ENCODE peak calls at places on chromosomes 4 and X, in eight cellular contexts. D, A, Y, S, L, B, F and N are unnamed samples. For H3K4me1, the result is how much of the 10 kb centered on the place peaks cover.

GRCh38 chrX:39936886-39937770 is 160.6 kb downstream of the BCOR start:
- DNase-seq in D (no peak), A (no peak), Y (no peak), S (no peak), L (no peak), B (no peak), F (no peak), N (no peak)

GRCh38 chr4:20386906-20387305 is 135.2 kb downstream of the SLIT2 start:
- DNase-seq in D (no peak), A (no peak), Y (no peak), S (no peak), L (no peak), B (no peak), F (no peak), N (no peak)

GRCh38 chrX:106484233-106484632 is 127.5 kb upstream of the RADX start:
- DNase-seq in D (no peak), A (no peak), Y (no peak), S (no peak), L (no peak), B (no peak), F (no peak), N (no peak)

GRCh38 chr4:114519368-114519767 is 79.2 kb upstream of the UGT8 start:
- DNase-seq in D (no peak), A (no peak), Y (no peak), S (no peak), L (no peak), B (no peak), F (no peak), N (no peak)

GRCh38 chr4:186570193-186570996 is 15.0 kb upstream of the MTNR1A start:
- DNase-seq in D (peak), A (no peak), Y (peak), S (no peak), L (no peak), B (peak), F (no peak), N (no peak)

GRCh38 chr4:99404595-99405287 is 30.4 kb downstream of the ADH7 start:
- DNase-seq in D (no peak), A (no peak), Y (peak), S (peak), L (no peak), B (peak), F (no peak), N (peak)

GRCh38 chrX:70960728-70961127 is 29.8 kb upstream of the SLC7A3 start:
- DNase-seq in D (no peak), A (no peak), Y (no peak), S (no peak), L (no peak), B (no peak), F (no peak), N (no peak)

GRCh38 chr4:57193164-57193810 is 83.1 kb upstream of the IGFBP7 start:
- DNase-seq in D (no peak), A (no peak), Y (no peak), S (no peak), L (peak), B (no peak), F (no peak), N (no peak)

GRCh38 chr4:36411338-36411737 is 129.9 kb downstream of the DTHD1 start:
- DNase-seq in D (no peak), A (no peak), Y (no peak), S (no peak), L (no peak), B (no peak), F (no peak), N (no peak)

GRCh38 chr4:2977116-2978097 is 14.0 kb downstream of the GRK4 start:
- DNase-seq in D (no peak), A (peak), Y (peak), S (no peak), L (no peak), B (peak), F (no peak), N (no peak)

GRCh38 chrX:70253377-70254062 is 6.5 kb downstream of the P2RY4 start:
- DNase-seq in D (no peak), A (no peak), Y (peak), S (no peak), L (no peak), B (no peak), F (no peak), N (no peak)

GRCh38 chrX:1322393-1322792 is 14.2 kb upstream of the IL3RA start:
- DNase-seq in D (no peak), A (no peak), Y (no peak), S (no peak), L (no peak), B (no peak), F (no peak), N (no peak)

GRCh38 chr4:188781655-188782054 is 642.4 kb downstream of the TRIML1 start:
- DNase-seq in D (no peak), A (peak), Y (peak), S (no peak), L (no peak), B (peak), F (no peak), N (no peak)

GRCh38 chrX:39456894-39457600 is 640.7 kb downstream of the BCOR start:
- DNase-seq in D (no peak), A (no peak), Y (no peak), S (no peak), L (no peak), B (no peak), F (no peak), N (no peak)

GRCh38 chr4:15936495-15936894 is 2.0 kb downstream of the FGFBP1 start:
- DNase-seq in D (no peak), A (no peak), Y (no peak), S (no peak), L (no peak), B (no peak), F (no peak), N (no peak)

GRCh38 chr4:36316544-36317082 is 35.2 kb downstream of the DTHD1 start:
- DNase-seq in D (no peak), A (no peak), Y (peak), S (no peak), L (no peak), B (peak), F (no peak), N (no peak)

GRCh38 chr4:152700151-152700550 is 20.4 kb upstream of the TMEM154 start:
- DNase-seq in D (no peak), A (no peak), Y (no peak), S (no peak), L (no peak), B (no peak), F (no peak), N (no peak)

GRCh38 chrX:129000018-129000417 is 523.3 kb downstream of the SMARCA1 start:
- DNase-seq in D (no peak), A (no peak), Y (no peak), S (no peak), L (no peak), B (no peak), F (no peak), N (no peak)

GRCh38 chr4:180665994-180666818 is 1577.0 kb upstream of the TENM3 start:
- DNase-seq in D (no peak), A (peak), Y (peak), S (no peak), L (no peak), B (peak), F (no peak), N (no peak)

GRCh38 chrX:27186671-27187070 is 276.5 kb downstream of the PPP4R3C start:
- DNase-seq in D (no peak), A (no peak), Y (peak), S (peak), L (no peak), B (peak), F (no peak), N (no peak)

GRCh38 chr4:10569491-10569890 is 112.3 kb upstream of the ZNF518B start:
- DNase-seq in D (no peak), A (no peak), Y (no peak), S (no peak), L (no peak), B (no peak), F (no peak), N (no peak)

GRCh38 chrX:8726031-8726652 is 5.8 kb downstream of the ANOS1 start:
- DNase-seq in D (no peak), A (no peak), Y (no peak), S (peak), L (no peak), B (peak), F (no peak), N (no peak)

GRCh38 chr4:143642611-143643010 is 57.9 kb downstream of the FREM3 start:
- DNase-seq in D (no peak), A (no peak), Y (no peak), S (peak), L (no peak), B (no peak), F (no peak), N (no peak)

GRCh38 chr4:172688536-172688935 is 480.1 kb upstream of the GALNT7 start:
- DNase-seq in D (no peak), A (peak), Y (no peak), S (no peak), L (no peak), B (no peak), F (no peak), N (no peak)

GRCh38 chr4:139904406-139904805 is 238.8 kb downstream of the MGST2 start:
- DNase-seq in D (no peak), A (no peak), Y (no peak), S (no peak), L (no peak), B (no peak), F (no peak), N (no peak)

GRCh38 chr4:107125496-107125895 is 89.4 kb upstream of the DKK2 start:
- DNase-seq in D (no peak), A (no peak), Y (no peak), S (no peak), L (no peak), B (no peak), F (no peak), N (no peak)

GRCh38 chrX:106898462-106898861 is 4.7 kb downstream of the RIPPLY1 start:
- DNase-seq in D (peak), A (no peak), Y (peak), S (peak), L (no peak), B (peak), F (no peak), N (no peak)

GRCh38 chr4:25908491-25908901 is 5.5 kb upstream of the SMIM20 start:
- DNase-seq in D (no peak), A (no peak), Y (peak), S (peak), L (no peak), B (peak), F (no peak), N (no peak)

GRCh38 chrX:153723351-153724251 is 586 bp downstream of the BCAP31 start:
- DNase-seq in D (peak), A (peak), Y (peak), S (peak), L (peak), B (peak), F (peak), N (no peak)

GRCh38 chrX:84259868-84260267 is 71.9 kb upstream of the RPS6KA6 start:
- DNase-seq in D (no peak), A (no peak), Y (no peak), S (no peak), L (no peak), B (no peak), F (no peak), N (no peak)

GRCh38 chr4:95362906-95363578 is 185.7 kb downstream of the UNC5C start:
- DNase-seq in D (no peak), A (peak), Y (peak), S (peak), L (peak), B (peak), F (peak), N (no peak)

GRCh38 chr4:185987976-185988627 is 80.9 kb upstream of the TLR3 start:
- DNase-seq in D (no peak), A (no peak), Y (no peak), S (no peak), L (no peak), B (no peak), F (no peak), N (no peak)

GRCh38 chr4:120052840-120053239 is 13.8 kb downstream of the MAD2L1 start:
- DNase-seq in D (no peak), A (no peak), Y (peak), S (peak), L (peak), B (peak), F (no peak), N (peak)

GRCh38 chrX:20514358-20514757 is 247.6 kb upstream of the RPS6KA3 start:
- DNase-seq in D (no peak), A (no peak), Y (peak), S (peak), L (no peak), B (peak), F (no peak), N (no peak)

GRCh38 chrX:44903842-44904530 is 31.0 kb downstream of the KDM6A start:
- DNase-seq in D (no peak), A (no peak), Y (no peak), S (no peak), L (no peak), B (no peak), F (no peak), N (no peak)

GRCh38 chrX:131216828-131217227 is 72.3 kb downstream of the IGSF1 start:
- DNase-seq in D (no peak), A (no peak), Y (no peak), S (no peak), L (no peak), B (no peak), F (no peak), N (no peak)
- H3K4me1 ChIP-seq in D (under half), A (under half), Y (under half), S (under half), L (under half), B (under half), F (under half), N (under half)

DNA sequence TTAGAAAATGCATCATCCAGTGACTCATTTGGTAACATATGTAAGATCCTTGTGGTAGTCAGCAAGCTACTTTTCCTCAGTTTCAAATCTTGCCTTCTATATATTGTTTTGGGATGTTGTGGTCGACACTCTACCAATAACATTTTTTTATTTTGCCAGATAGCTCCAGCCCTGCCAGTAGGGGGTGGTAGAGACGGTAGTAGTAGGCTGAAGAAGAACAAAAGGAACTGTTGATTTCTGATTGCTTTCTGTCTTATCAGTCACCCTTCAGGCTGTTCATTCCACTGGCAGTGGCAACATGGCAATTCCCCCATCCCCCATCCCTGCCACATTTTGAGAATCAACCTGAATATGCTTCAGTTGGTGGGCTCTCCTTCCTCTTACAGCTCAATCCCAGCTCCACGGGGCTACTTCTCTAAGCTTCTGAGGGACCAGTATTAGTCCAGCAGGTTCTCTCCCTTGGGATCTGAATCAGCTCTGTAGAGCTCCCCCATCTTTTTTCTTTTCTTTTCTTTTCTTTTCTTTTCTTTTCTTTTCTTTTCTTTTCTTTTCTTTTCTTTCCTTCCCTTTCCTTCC is 171.5 kb upstream of the VEGFC start:
- DNase-seq in D (no peak), A (peak), Y (no peak), S (no peak), L (no peak), B (no peak), F (no peak), N (no peak)
- TF ChIP-seq CTCF in D (no peak), A (peak), Y (peak), S (peak), L (no peak), B (peak), F (no peak), N (no peak)

DNA sequence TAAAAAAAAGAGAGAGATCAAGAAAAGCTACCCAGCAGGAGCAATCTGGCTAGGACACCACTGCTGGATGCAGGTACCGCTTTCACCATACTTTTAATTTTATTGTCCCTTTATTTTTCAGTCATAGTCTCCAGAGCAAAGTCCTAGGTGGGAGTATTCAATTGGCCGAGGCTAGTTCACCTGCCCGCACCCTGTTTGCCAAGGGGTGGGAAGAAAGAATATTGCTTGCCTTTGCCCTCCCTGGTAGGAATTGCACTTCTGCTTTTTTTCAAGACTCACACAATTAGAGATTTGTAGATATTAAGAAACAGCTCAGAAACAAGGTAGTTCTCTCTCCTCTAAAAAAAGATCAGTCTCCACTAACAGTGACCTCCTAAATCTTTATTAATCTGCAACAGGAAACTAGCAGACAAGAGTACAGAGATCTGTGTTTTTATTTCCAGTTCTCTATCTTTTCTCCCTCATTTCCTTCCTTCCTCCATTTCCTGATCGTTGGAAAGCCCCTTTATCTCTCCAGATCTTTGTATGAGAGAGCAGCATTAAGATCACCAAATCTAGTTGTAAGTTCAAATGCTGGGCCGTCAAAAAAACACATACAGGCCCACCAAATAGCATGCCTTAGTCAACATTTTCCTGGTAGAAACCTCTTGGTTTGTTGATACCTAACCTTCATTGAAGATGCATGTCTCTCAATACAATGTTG is 9.4 kb upstream of the RPGR start:
- DNase-seq in D (no peak), A (no peak), Y (no peak), S (peak), L (no peak), B (no peak), F (no peak), N (no peak)
- H3K4me3 ChIP-seq in D (no peak), A (no peak), Y (no peak), S (no peak), L (no peak), B (no peak), F (no peak), N (no peak)

DNA sequence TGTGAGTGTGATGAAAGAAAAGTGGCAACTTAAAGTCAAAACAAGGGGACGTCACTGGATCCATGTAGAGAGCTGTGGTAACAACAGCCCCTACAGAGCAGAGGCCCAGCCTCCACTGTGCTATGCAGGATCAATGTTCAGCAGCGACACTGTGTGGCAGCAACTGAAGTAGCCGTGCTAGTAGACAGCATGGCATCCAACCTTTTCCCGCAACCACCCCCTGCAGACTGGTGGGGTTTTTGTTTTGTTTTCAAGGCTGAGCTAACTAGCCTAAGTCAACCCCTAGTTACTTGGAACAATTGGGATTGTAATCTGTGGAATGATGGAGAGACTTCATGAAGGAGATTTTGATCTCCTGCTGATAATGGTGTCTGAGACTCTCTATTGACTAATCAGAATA is 44.4 kb upstream of the PPARGC1A start:
- DNase-seq in D (no peak), A (no peak), Y (no peak), S (no peak), L (no peak), B (no peak), F (no peak), N (no peak)
- H3K4me1 ChIP-seq in D (under half), A (under half), Y (under half), S (under half), L (under half), B (under half), F (under half), N (under half)

GRCh38 chrX:73262991-73263390 is 48.3 kb upstream of the NAP1L2 start:
- DNase-seq in D (no peak), A (no peak), Y (no peak), S (peak), L (no peak), B (no peak), F (no peak), N (no peak)
- TF ChIP-seq CTCF in D (no peak), A (peak), Y (peak), S (no peak), L (no peak), B (no peak), F (no peak), N (no peak)

GRCh38 chr4:4852591-4853362 is 6.7 kb upstream of the MSX1 start:
- DNase-seq in D (no peak), A (peak), Y (peak), S (peak), L (peak), B (peak), F (peak), N (peak)

GRCh38 chr4:4854649-4855292 is 4.7 kb upstream of the MSX1 start:
- DNase-seq in D (no peak), A (peak), Y (no peak), S (no peak), L (no peak), B (no peak), F (no peak), N (peak)

GRCh38 chr4:4851906-4852305 is 7.6 kb upstream of the MSX1 start:
- DNase-seq in D (no peak), A (no peak), Y (no peak), S (no peak), L (no peak), B (no peak), F (no peak), N (no peak)

GRCh38 chr4:4853921-4854648 is 5.4 kb upstream of the MSX1 start:
- DNase-seq in D (no peak), A (no peak), Y (no peak), S (no peak), L (no peak), B (no peak), F (no peak), N (peak)

GRCh38 chr4:4853371-4853823 is 6.1 kb upstream of the MSX1 start:
- DNase-seq in D (no peak), A (no peak), Y (no peak), S (no peak), L (no peak), B (no peak), F (no peak), N (peak)
- H3K4me3 ChIP-seq in D (peak), A (peak), Y (peak), S (no peak), L (peak), B (peak), F (peak), N (peak)